ENCODE peak calls at places on chromosomes 5 and 9, in six cellular contexts. A, F, D, X, J and O are unnamed samples.

GRCh38 chr5:141567513-141568117 is 51.2 kb downstream of the DIAPH1 start:
- DNase-seq in A (no peak), F (no peak), D (no peak), X (peak; percentile 31), J (no peak), O (peak; percentile 16)

GRCh38 chr9:8863886-8864881 is 1064.6 kb upstream of the DMAC1 start:
- DNase-seq in A (no peak), F (no peak), D (peak; percentile 71), X (peak; percentile 54), J (peak; percentile 22), O (no peak)

GRCh38 chr5:59592101-59592500 is 301.4 kb downstream of the PDE4D start:
- DNase-seq in A (no peak), F (no peak), D (no peak), X (peak; percentile 83), J (peak; percentile 34), O (no peak)

GRCh38 chr9:68704804-68705635 is at the start of gene PIP5K1B:
- DNase-seq in A (peak; percentile 47), F (peak; percentile 83), D (no peak), X (peak; percentile 39), J (peak; percentile 31), O (peak; percentile 24)

GRCh38 chr5:175678074-175678473 is 20.2 kb downstream of the HRH2 start:
- DNase-seq in A (no peak), F (no peak), D (no peak), X (no peak), J (no peak), O (no peak)

GRCh38 chr9:85900504-85901201 is 40.3 kb upstream of the NAA35 start:
- DNase-seq in A (peak; percentile 9), F (no peak), D (peak; percentile 61), X (peak; percentile 47), J (peak; percentile 59), O (peak; percentile 10)

GRCh38 chr9:18865542-18865941 is 167.5 kb downstream of the SAXO1 start:
- DNase-seq in A (no peak), F (no peak), D (peak; percentile 14), X (no peak), J (no peak), O (no peak)

GRCh38 chr9:104388071-104388470 is 116.0 kb upstream of the OR13F1 start:
- DNase-seq in A (no peak), F (no peak), D (no peak), X (no peak), J (no peak), O (no peak)

GRCh38 chr9:96192710-96193109 is 109.3 kb downstream of the HSD17B3 start:
- DNase-seq in A (no peak), F (no peak), D (no peak), X (no peak), J (no peak), O (no peak)

GRCh38 chr9:82532504-82532903 is 530.4 kb downstream of the RASEF start:
- DNase-seq in A (no peak), F (no peak), D (no peak), X (peak; percentile 14), J (no peak), O (peak; percentile 7)

GRCh38 chr5:149576021-149576420 is 5.3 kb upstream of the ARHGEF37 start:
- DNase-seq in A (no peak), F (no peak), D (no peak), X (no peak), J (no peak), O (no peak)

GRCh38 chr5:94010814-94011213 is 269.4 kb upstream of the POU5F2 start:
- DNase-seq in A (no peak), F (no peak), D (peak; percentile 4), X (no peak), J (no peak), O (no peak)

GRCh38 chr9:136255166-136255538 is 9.5 kb upstream of the QSOX2 start:
- DNase-seq in A (no peak), F (no peak), D (peak; percentile 50), X (peak; percentile 48), J (peak; percentile 42), O (peak; percentile 65)

GRCh38 chr9:99253772-99254431 is 31.8 kb downstream of the SEC61B start:
- DNase-seq in A (no peak), F (no peak), D (peak; percentile 68), X (no peak), J (no peak), O (no peak)

GRCh38 chr9:127132921-127133647 is 10.6 kb upstream of the ANGPTL2 start:
- DNase-seq in A (no peak), F (peak; percentile 76), D (no peak), X (peak; percentile 46), J (peak; percentile 59), O (peak; percentile 63)

GRCh38 chr9:131714161-131714646 is 25.7 kb downstream of the RAPGEF1 start:
- DNase-seq in A (no peak), F (peak; percentile 90), D (peak; percentile 65), X (peak; percentile 91), J (peak; percentile 90), O (peak; percentile 82)

GRCh38 chr5:111163000-111163399 is 61.2 kb upstream of the CAMK4 start:
- DNase-seq in A (no peak), F (no peak), D (no peak), X (no peak), J (no peak), O (no peak)